ENCODE peak calls at places on chromosomes 2 and 18, in eight cellular contexts. H, B, O, U, P, S, X and G are unnamed samples.

GRCh38 chr2:180739070-180739469 is 241.3 kb upstream of the UBE2E3 start:
- DNase-seq in H (no peak), B (no peak), O (no peak), U (no peak), P (no peak), S (no peak), X (no peak), G (no peak)

GRCh38 chr2:241773511-241774418 is 2.9 kb upstream of the GAL3ST2 start:
- DNase-seq in H (no peak), B (no peak), O (no peak), U (peak; percentile 54), P (no peak), S (no peak), X (no peak), G (no peak)

GRCh38 chr2:222915092-222915957 is 54.5 kb downstream of the ACSL3 start:
- DNase-seq in H (no peak), B (no peak), O (peak; percentile 6), U (no peak), P (peak; percentile 54), S (peak; percentile 26), X (no peak), G (peak; percentile 42)

GRCh38 chr2:205858781-205859478 is 176.6 kb downstream of the NRP2 start:
- DNase-seq in H (no peak), B (no peak), O (no peak), U (no peak), P (peak; percentile 70), S (no peak), X (no peak), G (peak; percentile 17)

GRCh38 chr2:212119591-212119990 is 419.0 kb downstream of the ERBB4 start:
- DNase-seq in H (no peak), B (no peak), O (no peak), U (no peak), P (no peak), S (no peak), X (no peak), G (no peak)

GRCh38 chr18:5894613-5895299 is 566 bp downstream of the TMEM200C start:
- DNase-seq in H (no peak), B (no peak), O (no peak), U (peak; percentile 63), P (no peak), S (no peak), X (no peak), G (no peak)

GRCh38 chr2:201414099-201415023 is 36.9 kb downstream of the TRAK2 start:
- DNase-seq in H (no peak), B (no peak), O (peak; percentile 43), U (no peak), P (peak; percentile 73), S (no peak), X (no peak), G (no peak)

GRCh38 chr2:41722668-41723369 is 325.0 kb upstream of the PKDCC start:
- DNase-seq in H (no peak), B (no peak), O (no peak), U (no peak), P (peak; percentile 48), S (peak; percentile 89), X (no peak), G (peak; percentile 24)

GRCh38 chr2:196653843-196654242 is 14.3 kb downstream of the CCDC150 start:
- DNase-seq in H (no peak), B (no peak), O (no peak), U (no peak), P (no peak), S (no peak), X (no peak), G (no peak)

GRCh38 chr2:143843696-143844095 is 676.2 kb downstream of the ZEB2 start:
- DNase-seq in H (no peak), B (no peak), O (no peak), U (no peak), P (no peak), S (no peak), X (no peak), G (no peak)

GRCh38 chr2:172021955-172022354 is 22.2 kb downstream of the METAP1D start:
- DNase-seq in H (no peak), B (no peak), O (no peak), U (no peak), P (peak; percentile 60), S (no peak), X (no peak), G (peak; percentile 28)

GRCh38 chr2:242060212-242060835 is 190.8 kb downstream of the RTP5 start:
- DNase-seq in H (no peak), B (no peak), O (no peak), U (no peak), P (peak; percentile 84), S (peak; percentile 67), X (no peak), G (peak; percentile 68)

GRCh38 chr2:43848174-43848573 is 9.4 kb downstream of the ABCG8 start:
- DNase-seq in H (no peak), B (no peak), O (no peak), U (no peak), P (no peak), S (peak; percentile 12), X (no peak), G (peak; percentile 71)

GRCh38 chr2:1620081-1620480 is 124.2 kb downstream of the PXDN start:
- DNase-seq in H (no peak), B (no peak), O (no peak), U (peak; percentile 36), P (no peak), S (no peak), X (no peak), G (no peak)

GRCh38 chr18:75124551-75124950 is 84.4 kb downstream of the PTGR3 start:
- DNase-seq in H (no peak), B (no peak), O (no peak), U (no peak), P (no peak), S (no peak), X (no peak), G (no peak)